ENCODE peak calls at places on chromosomes 4 and X, in four cellular contexts. L is K562, P is GM12878, Y is IMR-90. X is an unnamed sample.

GRCh38 chr4:3827616-3828492 is 61.7 kb downstream of the ADRA2C start:
- DNase-seq in L (no peak), P (no peak), Y (peak; percentile 17), X (no peak)

GRCh38 chr4:40288547-40288946 is 46.6 kb upstream of the CHRNA9 start:
- DNase-seq in L (no peak), P (no peak), Y (no peak), X (no peak)

GRCh38 chrX:47176101-47176740 is 17.4 kb upstream of the UBA1 start:
- DNase-seq in L (no peak), P (no peak), Y (no peak), X (no peak)

GRCh38 chr4:140095694-140096482 is 58.1 kb downstream of the MAML3 start:
- DNase-seq in L (no peak), P (no peak), Y (peak; percentile 100), X (peak; percentile 95)

GRCh38 chr4:7826176-7826908 is 113.3 kb downstream of the AFAP1 start:
- DNase-seq in L (no peak), P (no peak), Y (no peak), X (no peak)

GRCh38 chr4:107988763-107989035 is 990 bp upstream of the HADH start:
- DNase-seq in L (no peak), P (no peak), Y (no peak), X (no peak)

GRCh38 chr4:29081230-29081955 is 1638.8 kb upstream of the PCDH7 start:
- DNase-seq in L (no peak), P (no peak), Y (peak; percentile 28), X (peak; percentile 65)

GRCh38 chr4:184752496-184753275 is 18.8 kb upstream of the CENPU start:
- DNase-seq in L (no peak), P (no peak), Y (no peak), X (no peak)

GRCh38 chrX:111181883-111182400 is 86.0 kb downstream of the PAK3 start:
- DNase-seq in L (no peak), P (no peak), Y (no peak), X (no peak)

GRCh38 chrX:79259073-79259689 is 108.0 kb downstream of the ITM2A start:
- DNase-seq in L (no peak), P (peak; percentile 99), Y (no peak), X (no peak)

GRCh38 chrX:19904778-19905367 is 17.5 kb upstream of the SH3KBP1 start:
- DNase-seq in L (peak; percentile 21), P (no peak), Y (peak; percentile 63), X (peak; percentile 24)

GRCh38 chr4:99276454-99276853 is 14.3 kb downstream of the ADH1A start:
- DNase-seq in L (no peak), P (no peak), Y (no peak), X (no peak)

GRCh38 chrX:107562482-107562881 is 65.8 kb upstream of the PRPS1 start:
- DNase-seq in L (no peak), P (no peak), Y (peak; percentile 88), X (no peak)

GRCh38 chr4:78734451-78735003 is 41.6 kb upstream of the BMP2K start:
- DNase-seq in L (no peak), P (no peak), Y (no peak), X (no peak)

GRCh38 chr4:62161446-62161845 is 961.3 kb downstream of the ADGRL3 start:
- DNase-seq in L (no peak), P (no peak), Y (no peak), X (no peak)

GRCh38 chr4:37279894-37280592 is 35.5 kb downstream of the NWD2 start:
- DNase-seq in L (no peak), P (no peak), Y (no peak), X (no peak)

GRCh38 chr4:110533940-110534339 is 58.0 kb downstream of the ENPEP start:
- DNase-seq in L (no peak), P (no peak), Y (peak; percentile 98), X (peak; percentile 94)

GRCh38 chrX:96407043-96407442 is 277.6 kb upstream of the DIAPH2 start:
- DNase-seq in L (no peak), P (no peak), Y (peak; percentile 59), X (peak; percentile 57)

GRCh38 chr4:141636771-141637460 is 533 bp downstream of the IL15 start:
- DNase-seq in L (no peak), P (no peak), Y (peak; percentile 64), X (peak; percentile 74)

GRCh38 chr4:165326831-165327210 is 648 bp upstream of the MSMO1 start:
- DNase-seq in L (peak; percentile 30), P (no peak), Y (peak; percentile 9), X (no peak)

GRCh38 chrX:39309018-39309620 is 507.9 kb downstream of the MID1IP1 start:
- DNase-seq in L (no peak), P (no peak), Y (no peak), X (peak; percentile 88)

GRCh38 chrX:125894947-125895346 is 271.1 kb downstream of the DCAF12L2 start:
- DNase-seq in L (no peak), P (no peak), Y (no peak), X (no peak)

GRCh38 chrX:132559101-132559500 is 70.3 kb upstream of the MBNL3 start:
- DNase-seq in L (no peak), P (no peak), Y (no peak), X (no peak)

GRCh38 chrX:80022363-80023031 is 7.9 kb downstream of the TBX22 start:
- DNase-seq in L (no peak), P (no peak), Y (no peak), X (no peak)

GRCh38 chrX:24396236-24396929 is 35.9 kb downstream of the SUPT20HL1 start:
- DNase-seq in L (no peak), P (no peak), Y (peak; percentile 17), X (peak; percentile 42)
- TF ChIP-seq FOS in L (no peak), P (no peak), Y (no peak), X (no peak)

GRCh38 chrX:11724122-11725017 is 33.7 kb upstream of the MSL3 start:
- DNase-seq in L (peak; percentile 33), P (no peak), Y (peak; percentile 41), X (peak; percentile 29)
- TF ChIP-seq FOS in L (no peak), P (no peak), Y (no peak), X (no peak)

GRCh38 chr4:5125326-5125725 is 74.0 kb downstream of the STK32B start:
- DNase-seq in L (no peak), P (no peak), Y (no peak), X (no peak)
- TF ChIP-seq FOS in L (no peak), P (no peak), Y (no peak), X (no peak)

DNA sequence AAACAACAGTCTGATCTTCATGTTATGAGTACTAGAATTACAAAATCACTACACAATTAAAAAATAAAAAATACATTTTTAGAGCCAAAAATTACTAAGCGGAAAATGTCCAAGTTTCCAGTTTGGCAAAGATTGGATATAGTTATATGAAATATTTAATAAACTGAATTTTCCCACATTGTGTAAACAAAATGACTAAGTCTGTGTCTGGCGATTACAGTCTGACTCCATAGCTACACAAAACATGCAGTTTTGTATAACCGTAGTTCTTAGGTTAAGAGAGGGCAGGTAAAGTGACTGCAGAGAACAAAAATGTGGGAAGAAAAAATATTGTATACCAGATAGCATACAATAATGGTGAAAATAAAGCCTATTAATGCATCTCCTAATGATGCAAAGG is 59.2 kb upstream of the TMEM47 start:
- DNase-seq in L (no peak), P (no peak), Y (peak; percentile 11), X (no peak)
- TF ChIP-seq FOS in L (no peak), P (no peak), Y (no peak), X (no peak)

DNA sequence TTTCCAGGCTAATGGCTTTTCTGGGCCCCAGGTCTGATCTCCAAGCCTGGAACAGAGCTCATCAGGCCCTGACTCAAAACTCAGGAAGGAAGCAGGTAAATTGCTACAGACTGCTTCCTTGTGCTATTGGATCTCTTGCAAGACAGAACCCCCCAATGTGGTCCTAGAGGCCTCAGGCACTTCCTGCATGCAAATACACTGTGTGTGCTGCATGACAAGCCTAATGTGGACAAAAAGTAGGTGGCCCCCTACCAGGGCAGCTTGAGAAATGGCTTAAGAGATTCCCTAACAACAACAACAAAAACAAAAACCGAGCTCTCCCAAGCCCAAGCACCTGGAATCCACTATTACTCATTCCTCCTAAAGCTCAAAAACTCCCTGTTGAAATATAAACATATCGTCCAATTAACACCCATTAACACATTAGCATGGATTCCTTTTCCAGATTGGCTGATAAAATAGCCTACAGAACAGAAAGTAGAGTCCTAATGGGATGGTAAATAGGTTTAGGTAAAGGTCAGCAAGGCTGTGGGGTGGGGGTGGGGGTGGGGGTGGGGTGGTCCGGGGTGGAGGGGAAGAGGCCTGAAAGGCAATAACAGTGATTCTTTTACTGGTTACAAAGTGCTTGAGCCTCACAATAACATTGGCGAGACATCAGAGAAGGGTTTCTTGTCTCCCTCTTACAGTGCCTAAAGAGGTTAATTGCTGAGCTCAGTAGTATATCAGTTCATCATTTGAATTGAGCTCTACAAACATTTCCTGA is 24.1 kb upstream of the FGF16 start:
- DNase-seq in L (no peak), P (no peak), Y (no peak), X (no peak)
- TF ChIP-seq FOS in L (no peak), P (no peak), Y (no peak), X (no peak)

GRCh38 chrX:13538414-13538813 is 31.0 kb upstream of the EGFL6 start:
- DNase-seq in L (no peak), P (no peak), Y (no peak), X (no peak)

GRCh38 chrX:13535371-13535770 is 34.0 kb upstream of the EGFL6 start:
- DNase-seq in L (no peak), P (no peak), Y (no peak), X (no peak)

DNA sequence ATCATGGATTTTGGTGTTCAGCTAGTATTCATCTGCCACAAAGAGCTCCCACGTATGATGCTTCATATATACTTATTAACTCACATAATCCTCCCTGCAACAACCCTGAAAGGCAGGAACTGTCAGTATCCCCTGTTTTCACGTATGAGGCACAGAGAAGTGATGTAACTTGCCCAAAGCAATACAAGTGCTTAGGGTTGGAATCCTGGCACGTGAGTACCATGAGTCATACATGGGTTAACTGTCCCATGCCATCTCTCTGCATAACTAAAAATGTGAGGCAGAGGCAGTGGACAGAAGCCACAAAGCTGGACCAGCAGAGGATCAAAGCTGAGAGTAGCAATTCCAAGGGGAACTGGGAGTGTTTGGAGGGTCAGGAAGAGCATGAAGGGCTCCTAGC is 35.7 kb upstream of the EGFL6 start:
- DNase-seq in L (no peak), P (no peak), Y (peak; percentile 24), X (no peak)
- TF ChIP-seq FOS in L (no peak), P (no peak), Y (no peak), X (no peak)

GRCh38 chrX:31884535-31884934 is 812.7 kb upstream of the FTHL17 start:
- DNase-seq in L (no peak), P (no peak), Y (no peak), X (no peak)

GRCh38 chrX:31894152-31894551 is 822.3 kb upstream of the FTHL17 start:
- DNase-seq in L (no peak), P (no peak), Y (no peak), X (no peak)

GRCh38 chrX:31893525-31893924 is 821.7 kb upstream of the FTHL17 start:
- DNase-seq in L (no peak), P (no peak), Y (no peak), X (no peak)

GRCh38 chrX:31889028-31889427 is 817.2 kb upstream of the FTHL17 start:
- DNase-seq in L (no peak), P (no peak), Y (no peak), X (no peak)
- TF ChIP-seq FOS in L (no peak), P (no peak), Y (no peak), X (no peak)